ENCODE peak calls at places on chromosomes 16 and 17, in six cellular contexts. M is posterior cingulate gyrus, S is HEK293T, W is brain microvascular endothelial cell, C is hepatocyte, T is immature natural killer cell. J is an unnamed sample.

GRCh38 chr16:48608871-48609452 is 1.0 kb downstream of the N4BP1 start:
- DNase-seq in T (no peak), W (no peak), C (peak), S (peak), M (no peak), J (no peak)

GRCh38 chr16:89418352-89418751 is 72.0 kb downstream of the ANKRD11 start:
- DNase-seq in C (no peak), T (no peak), W (no peak), S (no peak), M (no peak), J (no peak)

GRCh38 chr17:51948128-51948527 is 210.4 kb downstream of the CA10 start:
- DNase-seq in T (no peak), S (no peak), C (no peak), M (no peak), W (no peak), J (peak)

GRCh38 chr16:79337906-79338305 is 262.6 kb downstream of the MAF start:
- DNase-seq in C (no peak), W (no peak), M (no peak), S (no peak), T (no peak), J (no peak)

GRCh38 chr17:40451420-40451819 is 8.2 kb downstream of the IGFBP4 start:
- DNase-seq in S (no peak), W (no peak), M (no peak), T (no peak), C (peak), J (no peak)

GRCh38 chr16:87445486-87445885 is 47.3 kb downstream of the ZCCHC14 start:
- DNase-seq in M (no peak), T (no peak), W (no peak), S (no peak), C (no peak), J (no peak)

GRCh38 chr17:76909971-76910760 is 42.0 kb downstream of the MGAT5B start:
- DNase-seq in C (peak), M (no peak), W (peak), T (peak), S (peak), J (no peak)

GRCh38 chr17:77488531-77489238 is 347.9 kb downstream of the SEC14L1 start:
- DNase-seq in W (no peak), T (no peak), C (no peak), M (no peak), S (no peak), J (no peak)

GRCh38 chr17:71959129-71959528 is 161.7 kb upstream of the SOX9 start:
- DNase-seq in W (no peak), T (no peak), C (no peak), S (peak), M (no peak), J (no peak)

GRCh38 chr16:66622863-66623262 is 18.4 kb downstream of the CMTM3 start:
- DNase-seq in C (no peak), T (no peak), S (no peak), M (no peak), W (no peak), J (no peak)

GRCh38 chr17:46071796-46072195 is 72.7 kb downstream of the STH start:
- DNase-seq in M (no peak), T (no peak), S (no peak), W (no peak), C (no peak), J (no peak)

GRCh38 chr17:57637668-57638010 is 107.5 kb downstream of the CCDC182 start:
- DNase-seq in W (no peak), T (no peak), C (no peak), S (no peak), M (no peak), J (no peak)

GRCh38 chr17:3691539-3692166 is 4.3 kb downstream of the P2RX5 start:
- DNase-seq in W (no peak), C (no peak), T (no peak), S (no peak), M (no peak), J (no peak)

GRCh38 chr17:50928662-50929061 is 62.5 kb upstream of the TOB1 start:
- DNase-seq in C (no peak), W (no peak), M (no peak), T (no peak), S (no peak), J (no peak)